ENCODE peak calls at places on chromosomes 7 and 10, in four cellular contexts. One of them, this sample, is unnamed.
A peak's percentile ranks its signal among the peaks of the same experiment; 100 is the strongest.

GRCh38 chr7:115662676-115663075 is 367.9 kb downstream of the TFEC start:
- DNase-seq in RWPE1: no peak
- DNase-seq in mesothelial cell of epicardium: no peak
- DNase-seq in endodermal cell: no peak
- DNase-seq in this sample: no peak

GRCh38 chr7:151440799-151441443 is 980 bp upstream of the CRYGN start:
- DNase-seq in RWPE1: no peak
- DNase-seq in mesothelial cell of epicardium: no peak
- DNase-seq in endodermal cell: no peak
- DNase-seq in this sample: no peak

GRCh38 chr10:60490013-60490412 is 100.3 kb upstream of the ANK3 start:
- DNase-seq in RWPE1: no peak
- DNase-seq in mesothelial cell of epicardium: no peak
- DNase-seq in endodermal cell: no peak
- DNase-seq in this sample: no peak

GRCh38 chr10:14625210-14625621 is 149.5 kb downstream of the FAM107B start:
- DNase-seq in RWPE1: no peak
- DNase-seq in mesothelial cell of epicardium: no peak
- DNase-seq in endodermal cell: peak; percentile 58
- DNase-seq in this sample: no peak

GRCh38 chr7:112009081-112009480 is 197.1 kb downstream of the DOCK4 start:
- DNase-seq in RWPE1: peak; percentile 20
- DNase-seq in mesothelial cell of epicardium: no peak
- DNase-seq in endodermal cell: no peak
- DNase-seq in this sample: no peak

GRCh38 chr7:105387621-105388372 is 924 bp downstream of the SRPK2 start:
- DNase-seq in RWPE1: peak; percentile 67
- DNase-seq in mesothelial cell of epicardium: peak; percentile 73
- DNase-seq in endodermal cell: peak; percentile 83
- DNase-seq in this sample: peak; percentile 48

GRCh38 chr10:130192276-130192848 is 56.2 kb downstream of the GLRX3 start:
- DNase-seq in RWPE1: no peak
- DNase-seq in mesothelial cell of epicardium: no peak
- DNase-seq in endodermal cell: no peak
- DNase-seq in this sample: no peak

GRCh38 chr10:62317257-62317656 is 48.6 kb upstream of the RTKN2 start:
- DNase-seq in RWPE1: no peak
- DNase-seq in mesothelial cell of epicardium: no peak
- DNase-seq in endodermal cell: no peak
- DNase-seq in this sample: no peak

GRCh38 chr7:137146012-137146455 is 197.5 kb downstream of the PTN start:
- DNase-seq in RWPE1: no peak
- DNase-seq in mesothelial cell of epicardium: no peak
- DNase-seq in endodermal cell: no peak
- DNase-seq in this sample: no peak

GRCh38 chr7:2172311-2173183 is 60.2 kb downstream of the MAD1L1 start:
- DNase-seq in RWPE1: peak; percentile 77
- DNase-seq in mesothelial cell of epicardium: peak; percentile 67
- DNase-seq in endodermal cell: no peak
- DNase-seq in this sample: no peak

GRCh38 chr10:119450606-119451304 is 91.8 kb downstream of the RGS10 start:
- DNase-seq in RWPE1: no peak
- DNase-seq in mesothelial cell of epicardium: no peak
- DNase-seq in endodermal cell: no peak
- DNase-seq in this sample: no peak

GRCh38 chr7:33887576-33887975 is 17.8 kb upstream of the BMPER start:
- DNase-seq in RWPE1: no peak
- DNase-seq in mesothelial cell of epicardium: no peak
- DNase-seq in endodermal cell: no peak
- DNase-seq in this sample: no peak

GRCh38 chr7:31172071-31172470 is 120.0 kb downstream of the ADCYAP1R1 start:
- DNase-seq in RWPE1: no peak
- DNase-seq in mesothelial cell of epicardium: no peak
- DNase-seq in endodermal cell: no peak
- DNase-seq in this sample: no peak

GRCh38 chr7:31171216-31171750 is 119.2 kb downstream of the ADCYAP1R1 start:
- DNase-seq in RWPE1: no peak
- DNase-seq in mesothelial cell of epicardium: no peak
- DNase-seq in endodermal cell: no peak
- DNase-seq in this sample: no peak

GRCh38 chr7:31175672-31176071 is 123.6 kb downstream of the ADCYAP1R1 start:
- DNase-seq in RWPE1: peak; percentile 10
- DNase-seq in mesothelial cell of epicardium: no peak
- DNase-seq in endodermal cell: no peak
- DNase-seq in this sample: no peak
- TF ChIP-seq CTCF in RWPE1: peak; percentile 6
- TF ChIP-seq CTCF in mesothelial cell of epicardium: no peak
- TF ChIP-seq CTCF in endodermal cell: peak; percentile 70
- TF ChIP-seq CTCF in this sample: no peak

GRCh38 chr7:101156277-101156676 is 2.0 kb downstream of the AP1S1 start:
- DNase-seq in RWPE1: no peak
- DNase-seq in mesothelial cell of epicardium: no peak
- DNase-seq in endodermal cell: peak; percentile 73
- DNase-seq in this sample: no peak
- TF ChIP-seq CTCF in RWPE1: no peak
- TF ChIP-seq CTCF in mesothelial cell of epicardium: no peak
- TF ChIP-seq CTCF in endodermal cell: peak; percentile 72
- TF ChIP-seq CTCF in this sample: no peak

DNA sequence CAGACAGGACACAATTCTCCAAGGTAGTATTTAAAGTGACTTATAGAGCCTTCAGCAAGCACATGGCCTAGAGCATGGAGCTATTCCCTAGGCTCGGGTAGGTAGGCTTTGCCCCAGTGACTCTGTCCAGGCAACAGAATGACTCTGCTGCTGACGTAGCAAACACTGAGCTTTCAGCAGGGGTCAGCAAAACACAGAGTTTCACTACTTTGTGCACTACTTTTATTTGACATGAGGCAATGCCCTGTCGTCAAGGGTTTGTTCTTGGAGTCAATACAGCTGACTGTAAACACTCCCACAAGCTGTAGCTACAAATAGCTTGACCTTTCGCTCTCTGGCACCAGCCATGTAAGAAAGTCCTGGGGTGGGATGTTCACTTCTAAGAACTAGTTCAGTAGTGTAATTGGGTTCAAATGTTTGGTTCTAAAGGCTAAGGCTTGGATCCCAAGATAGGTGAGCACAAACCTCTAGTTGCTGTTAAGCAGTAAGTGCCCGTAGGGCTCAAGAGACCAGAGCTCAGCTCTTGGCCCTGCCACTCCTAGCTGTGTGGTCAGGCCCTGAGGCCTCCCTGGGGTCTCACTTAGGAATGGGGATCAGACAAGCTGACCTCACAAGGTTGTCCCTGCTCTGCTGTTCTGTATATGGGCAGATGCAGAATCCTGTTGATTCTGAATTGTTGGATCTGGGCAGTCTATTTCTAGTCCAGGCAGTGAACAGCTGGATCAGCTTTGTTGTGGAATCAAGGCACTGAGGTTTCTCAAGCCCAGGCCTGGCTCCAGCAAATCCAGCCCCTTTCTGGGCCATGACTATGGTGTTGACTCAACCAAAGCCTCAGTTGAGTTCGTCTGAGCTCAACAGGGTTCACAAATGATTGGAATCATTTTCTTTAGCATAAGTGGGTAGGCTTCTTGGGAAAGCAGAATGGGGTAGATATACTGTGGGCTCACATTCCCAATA is 10.7 kb downstream of the NODAL start:
- DNase-seq in RWPE1: no peak
- DNase-seq in mesothelial cell of epicardium: no peak
- DNase-seq in endodermal cell: no peak
- DNase-seq in this sample: no peak
- TF ChIP-seq CTCF in RWPE1: no peak
- TF ChIP-seq CTCF in mesothelial cell of epicardium: no peak
- TF ChIP-seq CTCF in endodermal cell: peak; percentile 48
- TF ChIP-seq CTCF in this sample: no peak

GRCh38 chr7:99420213-99420612 is 11.4 kb downstream of the BUD31 start:
- DNase-seq in RWPE1: no peak
- DNase-seq in mesothelial cell of epicardium: no peak
- DNase-seq in endodermal cell: no peak
- DNase-seq in this sample: no peak

GRCh38 chr7:99424932-99425730 is 13.5 kb downstream of the PTCD1 start:
- DNase-seq in RWPE1: no peak
- DNase-seq in mesothelial cell of epicardium: no peak
- DNase-seq in endodermal cell: no peak
- DNase-seq in this sample: no peak

GRCh38 chr7:99422625-99423024 is 13.9 kb downstream of the BUD31 start:
- DNase-seq in RWPE1: no peak
- DNase-seq in mesothelial cell of epicardium: no peak
- DNase-seq in endodermal cell: no peak
- DNase-seq in this sample: no peak

GRCh38 chr7:99419323-99420021 is 10.7 kb downstream of the BUD31 start:
- DNase-seq in RWPE1: no peak
- DNase-seq in mesothelial cell of epicardium: no peak
- DNase-seq in endodermal cell: no peak
- DNase-seq in this sample: no peak

DNA sequence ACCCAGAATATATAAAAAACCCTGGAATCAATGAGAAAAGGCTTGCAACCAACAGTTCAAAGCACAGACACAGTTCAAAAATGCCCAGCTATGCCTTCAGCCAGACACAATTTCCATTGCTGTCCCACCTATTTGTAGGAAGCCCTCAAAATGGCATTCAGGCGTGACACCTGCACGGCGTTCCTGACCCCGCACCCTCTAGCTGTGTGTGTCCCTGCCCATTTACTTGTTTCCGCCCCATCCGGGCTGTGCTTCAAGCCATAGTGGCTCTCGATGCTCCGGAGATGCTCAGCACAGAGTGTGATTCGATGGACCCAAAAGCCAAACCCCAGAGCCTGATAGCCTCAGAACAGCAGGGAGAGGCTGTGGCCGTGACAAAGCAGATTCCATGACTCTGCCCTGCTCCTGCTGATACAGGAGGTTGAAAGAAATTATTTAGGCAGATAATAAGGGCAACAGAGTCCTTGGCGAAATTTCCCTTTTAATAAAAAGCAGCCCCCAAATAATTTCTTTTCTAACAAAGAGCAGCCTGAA is 13.4 kb downstream of the BUD31 start:
- DNase-seq in RWPE1: no peak
- DNase-seq in mesothelial cell of epicardium: no peak
- DNase-seq in endodermal cell: no peak
- DNase-seq in this sample: no peak
- TF ChIP-seq CTCF in RWPE1: no peak
- TF ChIP-seq CTCF in mesothelial cell of epicardium: no peak
- TF ChIP-seq CTCF in endodermal cell: no peak
- TF ChIP-seq CTCF in this sample: no peak

DNA sequence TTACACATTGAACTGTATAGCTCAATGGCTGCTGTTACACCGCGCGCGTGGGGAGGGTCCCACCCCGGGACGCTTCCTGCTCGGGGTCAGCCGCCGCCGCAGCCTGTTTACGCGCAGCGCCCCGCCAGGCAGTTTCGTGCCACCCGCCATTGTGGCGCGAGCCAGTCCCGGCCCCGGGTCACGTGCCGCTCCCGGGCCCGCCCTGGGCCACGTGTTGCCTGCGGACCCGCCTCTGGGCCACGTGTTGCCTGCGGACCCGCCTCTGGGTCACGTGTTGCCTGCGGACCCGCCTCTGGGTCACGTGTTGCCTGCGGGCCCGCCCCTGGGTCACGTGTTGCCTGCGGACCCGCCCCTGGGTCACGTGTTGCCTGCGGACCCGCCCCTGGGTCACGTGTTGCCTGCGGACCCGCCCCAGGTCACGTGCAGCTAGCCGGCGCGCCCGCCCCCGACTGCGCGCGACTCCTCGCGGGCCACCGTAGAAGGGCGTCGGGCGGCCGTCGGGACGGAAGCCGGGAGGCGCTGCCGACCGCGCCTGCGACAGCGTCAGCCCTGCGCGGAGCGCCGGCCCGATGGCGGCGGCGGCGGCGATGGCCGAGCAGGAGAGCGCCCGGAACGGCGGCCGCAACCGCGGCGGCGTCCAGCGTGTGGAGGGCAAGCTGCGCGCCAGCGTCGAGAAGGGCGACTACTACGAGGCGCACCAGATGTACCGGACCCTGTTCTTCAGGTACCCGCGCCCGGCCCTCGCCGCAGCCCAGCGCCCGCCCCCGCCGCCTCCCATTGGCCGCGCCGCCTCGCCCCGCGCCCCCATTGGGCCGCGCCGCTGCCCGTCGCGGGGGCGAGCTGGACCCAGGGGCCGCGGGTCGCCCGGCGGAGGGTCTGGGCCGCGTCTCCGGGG is at the start of gene GET4:
- DNase-seq in RWPE1: peak; percentile 86
- DNase-seq in mesothelial cell of epicardium: peak; percentile 99
- DNase-seq in endodermal cell: peak; percentile 98
- DNase-seq in this sample: peak; percentile 98
- TF ChIP-seq CTCF in RWPE1: no peak
- TF ChIP-seq CTCF in mesothelial cell of epicardium: peak; percentile 6
- TF ChIP-seq CTCF in endodermal cell: peak; percentile 44
- TF ChIP-seq CTCF in this sample: no peak